ENCODE peak calls at places on chromosome 16, in eight cellular contexts. G is left ventricle myocardium inferior, O is ascending aorta, P is brain microvascular endothelial cell, S is AG04449, C is psoas muscle, N is GM10248, L is cardiac muscle cell. Q is an unnamed sample.

GRCh38 chr16:89412811-89413210 is 77.5 kb downstream of the ANKRD11 start:
- DNase-seq in G (peak), O (no peak), P (no peak), S (no peak), C (no peak), N (no peak), L (no peak), Q (no peak)

GRCh38 chr16:72120026-72120425 is 26.4 kb downstream of the DHX38 start:
- DNase-seq in G (no peak), O (no peak), P (no peak), S (no peak), C (no peak), N (no peak), L (no peak), Q (no peak)

GRCh38 chr16:792221-792995 is 4.0 kb downstream of the CHTF18 start:
- DNase-seq in G (no peak), O (no peak), P (no peak), S (no peak), C (no peak), N (no peak), L (no peak), Q (no peak)

GRCh38 chr16:12386076-12386641 is 409.6 kb downstream of the SNX29 start:
- DNase-seq in G (no peak), O (no peak), P (no peak), S (no peak), C (no peak), N (no peak), L (no peak), Q (no peak)

GRCh38 chr16:65663774-65664173 is 541.9 kb upstream of the CDH11 start:
- DNase-seq in G (no peak), O (no peak), P (no peak), S (no peak), C (no peak), N (no peak), L (no peak), Q (no peak)

GRCh38 chr16:89917773-89918452 is 749 bp upstream of the MC1R start:
- DNase-seq in G (peak), O (peak), P (peak), S (no peak), C (peak), N (peak), L (peak), Q (peak)

GRCh38 chr16:14013571-14014283 is 57.4 kb upstream of the MRTFB start:
- DNase-seq in G (no peak), O (peak), P (peak), S (peak), C (no peak), N (no peak), L (peak), Q (no peak)

GRCh38 chr16:81565633-81566032 is 121.0 kb downstream of the CMIP start:
- DNase-seq in G (no peak), O (no peak), P (no peak), S (no peak), C (no peak), N (no peak), L (no peak), Q (no peak)

GRCh38 chr16:9003322-9003721 is 39.6 kb upstream of the USP7 start:
- DNase-seq in G (no peak), O (no peak), P (no peak), S (no peak), C (no peak), N (no peak), L (no peak), Q (no peak)

GRCh38 chr16:58021661-58022551 is 3.6 kb upstream of the MMP15 start:
- DNase-seq in G (peak), O (no peak), P (peak), S (peak), C (no peak), N (no peak), L (peak), Q (no peak)

GRCh38 chr16:66935319-66936011 is at the start of gene CES2:
- DNase-seq in G (peak), O (peak), P (no peak), S (no peak), C (peak), N (no peak), L (no peak), Q (no peak)

GRCh38 chr16:20911361-20911760 is 10.8 kb downstream of the LYRM1 start:
- DNase-seq in G (no peak), O (no peak), P (peak), S (no peak), C (no peak), N (no peak), L (peak), Q (peak)

GRCh38 chr16:67423015-67423414 is 6.7 kb upstream of the ZDHHC1 start:
- DNase-seq in G (no peak), O (no peak), P (no peak), S (no peak), C (no peak), N (no peak), L (no peak), Q (no peak)

GRCh38 chr16:4140652-4141051 is 24.4 kb upstream of the ADCY9 start:
- DNase-seq in G (no peak), O (no peak), P (peak), S (no peak), C (no peak), N (no peak), L (peak), Q (no peak)

GRCh38 chr16:10984509-10984908 is 40.1 kb downstream of the CLEC16A start:
- DNase-seq in G (no peak), O (no peak), P (no peak), S (no peak), C (no peak), N (no peak), L (peak), Q (no peak)

GRCh38 chr16:49439676-49440075 is 66.1 kb downstream of the C16orf78 start:
- DNase-seq in G (no peak), O (no peak), P (no peak), S (no peak), C (no peak), N (no peak), L (no peak), Q (no peak)

DNA sequence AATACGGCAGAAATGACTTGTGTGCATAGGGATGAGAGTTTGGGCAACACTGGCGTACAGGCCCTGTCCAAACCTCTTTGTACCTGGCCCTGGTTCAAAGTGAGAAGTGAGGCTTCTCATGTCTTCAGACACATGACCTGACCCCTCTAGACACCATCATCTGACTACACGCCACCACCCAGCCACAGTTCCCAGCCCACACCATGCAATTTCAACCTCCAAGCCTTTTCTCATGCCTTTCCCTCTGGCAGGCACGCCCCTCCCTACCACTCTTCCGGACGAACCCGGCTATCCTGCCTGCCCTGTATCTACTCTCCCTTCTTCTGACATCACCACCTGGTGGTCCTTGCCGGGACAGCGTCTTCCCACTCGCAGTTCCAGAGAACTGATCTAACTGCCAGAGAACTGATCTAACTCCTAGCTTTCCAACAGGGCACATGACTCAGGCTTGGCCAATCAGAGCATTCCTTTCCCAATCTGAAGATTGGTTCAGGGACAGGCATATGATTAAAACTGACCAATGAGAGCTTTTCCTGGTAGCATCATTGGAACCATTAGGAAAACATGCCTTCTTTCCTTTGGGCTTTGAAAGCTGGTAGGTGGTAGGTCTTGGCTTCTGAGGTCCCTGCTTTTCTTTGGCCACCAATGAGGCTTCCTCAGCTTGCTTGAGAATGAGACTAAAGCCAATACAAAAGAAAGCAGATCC is 27.0 kb upstream of the IL21R start:
- DNase-seq in G (peak), O (peak), P (peak), S (no peak), C (peak), N (peak), L (peak), Q (peak)
- TF ChIP-seq CTCF in G (peak), O (peak), P (peak), S (peak), C (peak), N (peak), L (peak), Q (peak)

DNA sequence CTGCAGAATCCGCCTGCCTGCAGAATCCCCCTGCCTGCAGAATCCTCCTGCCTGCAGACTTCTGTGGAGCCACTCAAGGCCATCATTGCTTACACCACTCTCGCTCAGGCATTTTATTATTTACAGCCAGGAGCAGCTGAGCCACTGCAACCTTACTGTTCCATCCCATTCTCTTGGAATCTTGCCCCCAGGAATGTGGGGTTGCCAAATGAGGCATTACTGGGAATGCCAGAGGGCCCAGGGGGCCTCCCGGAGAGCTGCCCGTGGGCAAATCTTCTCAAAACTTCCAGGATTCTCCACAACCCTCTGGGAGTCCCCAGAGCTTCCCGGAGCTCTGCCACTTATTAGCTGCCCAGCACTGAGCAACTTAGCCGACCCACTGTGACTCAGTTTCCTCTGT is 305.9 kb downstream of the FOXL1 start:
- DNase-seq in G (no peak), O (no peak), P (no peak), S (no peak), C (no peak), N (no peak), L (no peak), Q (no peak)
- TF ChIP-seq CTCF in G (no peak), O (no peak), P (no peak), S (no peak), C (no peak), N (no peak), L (no peak), Q (no peak)

GRCh38 chr16:85761866-85762265 is 11.0 kb upstream of the C16orf74 start:
- DNase-seq in G (no peak), O (no peak), P (no peak), S (no peak), C (no peak), N (no peak), L (no peak), Q (no peak)
- TF ChIP-seq CTCF in G (no peak), O (no peak), P (no peak), S (no peak), C (no peak), N (no peak), L (no peak), Q (no peak)

GRCh38 chr16:30948956-30949654 is at the start of gene ORAI3:
- DNase-seq in G (peak), O (peak), P (peak), S (no peak), C (peak), N (peak), L (peak), Q (peak)

GRCh38 chr16:30948087-30948955 is 547 bp upstream of the ORAI3 start:
- DNase-seq in G (peak), O (peak), P (peak), S (peak), C (peak), N (peak), L (peak), Q (no peak)

GRCh38 chr16:30950516-30951073 is 1.7 kb downstream of the ORAI3 start:
- DNase-seq in G (no peak), O (no peak), P (no peak), S (no peak), C (no peak), N (no peak), L (no peak), Q (no peak)

GRCh38 chr16:30951193-30951592 is 2.3 kb downstream of the ORAI3 start:
- DNase-seq in G (no peak), O (no peak), P (no peak), S (no peak), C (no peak), N (no peak), L (no peak), Q (no peak)

GRCh38 chr16:30949655-30950515 is 1.0 kb downstream of the ORAI3 start:
- DNase-seq in G (peak), O (peak), P (peak), S (no peak), C (peak), N (peak), L (peak), Q (peak)
- TF ChIP-seq CTCF in G (no peak), O (no peak), P (peak), S (no peak), C (no peak), N (peak), L (no peak), Q (no peak)

Q was measured in activated CD8-positive, alpha-beta T cell treated with anti-CD3 and anti-CD28 coated beads for 36 hours.